ENCODE peak calls at places on chromosomes 16 and 17, in five cellular contexts. U, B, Y, D and L are unnamed samples.

GRCh38 chr16:5001571-5001970 is 32.2 kb downstream of the NAGPA start:
- DNase-seq in D (no peak), Y (no peak), B (no peak), U (no peak), L (no peak)

GRCh38 chr16:50884066-50884860 is 142.4 kb downstream of the CYLD start:
- DNase-seq in D (no peak), B (peak), Y (no peak), U (no peak), L (peak)

GRCh38 chr16:68179196-68179795 is 56.6 kb downstream of the ESRP2 start:
- DNase-seq in U (no peak), D (no peak), Y (no peak), B (no peak), L (no peak)

GRCh38 chr16:15509593-15510520 is 75.5 kb downstream of the BMERB1 start:
- DNase-seq in D (no peak), U (no peak), B (peak), Y (no peak), L (no peak)

GRCh38 chr17:48429156-48429555 is 858 bp downstream of the SKAP1 start:
- DNase-seq in B (no peak), U (no peak), Y (no peak), D (no peak), L (no peak)

GRCh38 chr16:2090819-2091721 is 43.3 kb downstream of the TSC2 start:
- DNase-seq in U (peak), B (no peak), Y (no peak), D (peak), L (peak)

GRCh38 chr17:18006495-18007239 is 32.3 kb downstream of the ATPAF2 start:
- DNase-seq in B (no peak), Y (no peak), U (no peak), D (no peak), L (peak)

GRCh38 chr17:27654654-27655524 is 23.9 kb downstream of the LGALS9 start:
- DNase-seq in U (peak), D (peak), Y (peak), B (peak), L (peak)

GRCh38 chr17:3818786-3819185 is 17.8 kb upstream of the ITGAE start:
- DNase-seq in B (no peak), Y (no peak), U (no peak), D (no peak), L (no peak)

GRCh38 chr16:11258553-11259287 is 2.7 kb upstream of the SOCS1 start:
- DNase-seq in U (peak), B (no peak), Y (no peak), D (peak), L (no peak)

GRCh38 chr17:8954339-8954738 is 11.2 kb downstream of the PIK3R5 start:
- DNase-seq in D (peak), B (no peak), Y (no peak), U (no peak), L (peak)

GRCh38 chr17:77420804-77421634 is 280.2 kb downstream of the SEC14L1 start:
- DNase-seq in B (peak), D (no peak), U (peak), Y (peak), L (peak)

GRCh38 chr17:4220655-4221054 is 43.1 kb downstream of the ANKFY1 start:
- DNase-seq in D (no peak), Y (no peak), B (no peak), U (peak), L (no peak)

GRCh38 chr17:74635418-74635817 is 11.9 kb upstream of the CD300E start:
- DNase-seq in B (no peak), U (no peak), D (no peak), Y (no peak), L (no peak)

GRCh38 chr17:82432017-82432416 is 13.6 kb upstream of the OGFOD3 start:
- DNase-seq in U (no peak), Y (no peak), B (no peak), D (no peak), L (no peak)

GRCh38 chr17:49581645-49581992 is 5.9 kb downstream of the NXPH3 start:
- DNase-seq in U (no peak), D (no peak), Y (no peak), B (no peak), L (no peak)

GRCh38 chr17:71273451-71273850 is 847.4 kb upstream of the SOX9 start:
- DNase-seq in D (no peak), Y (no peak), B (no peak), U (no peak), L (no peak)